ENCODE peak calls at places on chromosome 17, in four cellular contexts. A is pancreas, P is H7, H is PC-3. X is an unnamed sample. For H3K27me3, the result is how much of the 10 kb centered on the place peaks cover.

GRCh38 chr17:44522883-44523671 is 19.9 kb upstream of the GPATCH8 start:
- DNase-seq in H (peak), A (peak), P (peak), X (peak)

GRCh38 chr17:3528604-3529511 is 28.8 kb downstream of the TRPV3 start:
- DNase-seq in H (no peak), A (no peak), P (peak), X (no peak)

GRCh38 chr17:59793249-59793648 is 85.8 kb downstream of the VMP1 start:
- DNase-seq in A (no peak), H (no peak), P (no peak), X (no peak)

GRCh38 chr17:74192950-74193781 is 10.3 kb upstream of the RPL38 start:
- DNase-seq in A (peak), P (peak), H (peak), X (peak)

GRCh38 chr17:67353929-67354557 is 12.3 kb downstream of the PSMD12 start:
- DNase-seq in P (no peak), H (no peak), A (no peak), X (no peak)

GRCh38 chr17:4998027-4998665 is 396 bp downstream of the KIF1C start:
- DNase-seq in A (peak), H (no peak), P (peak), X (peak)

GRCh38 chr17:7060165-7060890 is 16.4 kb upstream of the SLC16A11 start:
- DNase-seq in H (peak), P (no peak), A (no peak), X (no peak)

GRCh38 chr17:66518108-66518507 is 215.7 kb downstream of the PRKCA start:
- DNase-seq in A (no peak), H (no peak), P (no peak), X (no peak)

GRCh38 chr17:63497708-63498483 is 21.0 kb downstream of the ACE start:
- DNase-seq in A (no peak), P (peak), H (peak), X (no peak)

GRCh38 chr17:78214706-78215061 is 631 bp downstream of the BIRC5 start:
- DNase-seq in A (no peak), P (no peak), H (no peak), X (no peak)

GRCh38 chr17:199195-199604 is 17.8 kb upstream of the DOC2B start:
- DNase-seq in H (no peak), A (no peak), P (peak), X (no peak)

GRCh38 chr17:80663783-80664206 is 119.2 kb downstream of the RPTOR start:
- DNase-seq in A (no peak), P (no peak), H (no peak), X (no peak)

GRCh38 chr17:3965123-3965800 is 1.0 kb upstream of the ATP2A3 start:
- DNase-seq in A (peak), P (peak), H (peak), X (peak)

GRCh38 chr17:78348055-78348745 is 11.7 kb downstream of the SOCS3 start:
- DNase-seq in H (no peak), P (no peak), A (no peak), X (no peak)

GRCh38 chr17:33499025-33499424 is 205.9 kb upstream of the ASIC2 start:
- DNase-seq in A (no peak), H (no peak), P (no peak), X (no peak)

GRCh38 chr17:34619687-34620217 is 40.4 kb downstream of the TMEM132E start:
- DNase-seq in P (no peak), H (no peak), A (no peak), X (no peak)

GRCh38 chr17:7509937-7510336 is 25.8 kb downstream of the POLR2A start:
- DNase-seq in H (no peak), P (no peak), A (no peak), X (no peak)

GRCh38 chr17:50596191-50597037 is 35.9 kb downstream of the CACNA1G start:
- DNase-seq in H (no peak), P (peak), A (no peak), X (peak)

GRCh38 chr17:57671546-57672204 is 73.4 kb downstream of the CCDC182 start:
- DNase-seq in P (peak), A (peak), H (peak), X (peak)

GRCh38 chr17:74713199-74713755 is 554 bp upstream of the CD300LF start:
- DNase-seq in H (no peak), A (no peak), P (no peak), X (no peak)

GRCh38 chr17:82170412-82170961 is 42.2 kb downstream of the CCDC57 start:
- DNase-seq in P (peak), H (no peak), A (peak), X (no peak)

GRCh38 chr17:77735341-77736206 is 222.9 kb upstream of the TNRC6C start:
- DNase-seq in H (no peak), A (no peak), P (peak), X (peak)

GRCh38 chr17:45675012-45675411 is 109.1 kb upstream of the CRHR1 start:
- DNase-seq in A (no peak), P (no peak), H (no peak), X (no peak)

GRCh38 chr17:82322526-82323453 is 5.4 kb upstream of the CD7 start:
- DNase-seq in H (no peak), A (no peak), P (no peak), X (no peak)

GRCh38 chr17:28338056-28338768 is 2.7 kb downstream of the TNFAIP1 start:
- DNase-seq in A (no peak), P (no peak), H (peak), X (no peak)

GRCh38 chr17:14886200-14886739 is 378.9 kb downstream of the PMP22 start:
- DNase-seq in P (peak), H (peak), A (no peak), X (no peak)

GRCh38 chr17:81676906-81677305 is 6.7 kb downstream of the ARL16 start:
- DNase-seq in H (no peak), A (no peak), P (peak), X (no peak)

GRCh38 chr17:2102931-2103398 is 48.1 kb downstream of the HIC1 start:
- DNase-seq in H (peak), P (no peak), A (no peak), X (no peak)

GRCh38 chr17:78142113-78142861 is 3.9 kb upstream of the C17orf99 start:
- DNase-seq in P (no peak), A (peak), H (peak), X (peak)

DNA sequence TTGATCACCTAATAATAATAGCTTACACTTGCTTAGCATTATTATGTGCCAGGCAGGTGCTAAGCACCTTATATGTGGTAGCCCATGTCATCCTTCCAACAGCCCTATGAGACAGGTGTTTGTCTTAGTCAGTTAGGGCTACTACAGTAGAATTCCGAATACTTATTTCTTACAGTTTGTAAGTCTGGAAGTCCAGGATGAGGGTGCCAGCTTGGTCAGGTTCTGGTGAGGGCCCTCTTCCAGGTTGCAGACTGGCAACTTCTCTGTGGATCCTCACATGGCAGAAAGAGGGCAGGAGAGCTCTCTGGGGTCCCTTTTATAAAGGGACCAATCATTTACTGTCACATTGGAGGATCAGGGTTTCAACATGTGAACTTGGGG is 19.6 kb upstream of the MYH10 start:
- DNase-seq in H (no peak), P (no peak), A (no peak), X (no peak)
- H3K27me3 ChIP-seq in H (under half), P (under half), A (under half), X (under half)

GRCh38 chr17:32264140-32264799 is 1.4 kb upstream of the RHBDL3 start:
- DNase-seq in P (peak), A (no peak), H (no peak), X (no peak)

GRCh38 chr17:32259596-32259995 is 6.0 kb upstream of the RHBDL3 start:
- DNase-seq in A (no peak), P (no peak), H (no peak), X (no peak)

GRCh38 chr17:32264823-32265191 is 825 bp upstream of the RHBDL3 start:
- DNase-seq in A (no peak), H (no peak), P (peak), X (no peak)

GRCh38 chr17:32261521-32261792 is 4.2 kb upstream of the RHBDL3 start:
- DNase-seq in A (no peak), H (no peak), P (no peak), X (no peak)

GRCh38 chr17:32261937-32262510 is 3.6 kb upstream of the RHBDL3 start:
- DNase-seq in P (peak), H (no peak), A (no peak), X (no peak)
- H3K27me3 ChIP-seq in P (under half), H (under half), A (under half), X (under half)

DNA sequence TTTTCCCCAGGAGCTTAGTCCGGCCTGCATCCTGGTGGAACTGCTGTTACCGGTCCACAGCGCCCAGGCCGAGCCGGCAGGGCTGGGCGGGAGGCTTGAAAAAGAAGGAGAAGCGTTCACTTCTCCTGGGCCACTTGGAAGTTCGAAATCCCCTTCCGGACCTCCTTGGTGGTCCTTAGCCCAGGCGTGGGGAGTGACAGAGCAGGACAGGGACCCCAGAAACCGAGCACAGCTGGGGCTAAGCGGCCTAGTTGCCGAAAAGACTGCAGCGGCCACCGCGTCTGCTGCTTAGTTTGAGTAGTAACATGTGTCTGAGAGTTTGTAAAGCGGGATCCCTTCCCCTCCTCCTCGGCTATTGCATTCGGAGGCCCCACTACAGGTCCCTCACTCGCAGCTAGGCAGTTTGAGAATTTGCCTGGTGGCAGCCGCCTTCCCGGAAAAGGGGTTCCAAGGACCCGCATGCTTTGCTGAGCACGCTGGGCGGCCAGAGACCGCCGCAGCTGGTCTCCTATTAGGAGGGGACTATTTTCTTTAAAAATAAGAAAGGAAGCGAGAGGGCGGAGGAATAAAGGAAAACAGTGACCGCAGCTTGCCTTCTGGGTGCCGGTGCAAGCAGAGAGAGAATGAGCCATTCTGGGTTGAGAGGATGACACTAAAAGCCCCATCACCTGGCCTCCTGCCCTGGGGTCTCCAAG is 980 bp upstream of the HOXB5 start:
- DNase-seq in P (peak), A (no peak), H (no peak), X (no peak)
- H3K27me3 ChIP-seq in P (half or more), A (under half), H (under half), X (under half)

GRCh38 chr17:48570325-48571023 is 7.7 kb downstream of the HOXB4 start:
- DNase-seq in H (no peak), A (no peak), P (peak), X (no peak)
- H3K27me3 ChIP-seq in H (under half), A (under half), P (half or more), X (under half)

DNA sequence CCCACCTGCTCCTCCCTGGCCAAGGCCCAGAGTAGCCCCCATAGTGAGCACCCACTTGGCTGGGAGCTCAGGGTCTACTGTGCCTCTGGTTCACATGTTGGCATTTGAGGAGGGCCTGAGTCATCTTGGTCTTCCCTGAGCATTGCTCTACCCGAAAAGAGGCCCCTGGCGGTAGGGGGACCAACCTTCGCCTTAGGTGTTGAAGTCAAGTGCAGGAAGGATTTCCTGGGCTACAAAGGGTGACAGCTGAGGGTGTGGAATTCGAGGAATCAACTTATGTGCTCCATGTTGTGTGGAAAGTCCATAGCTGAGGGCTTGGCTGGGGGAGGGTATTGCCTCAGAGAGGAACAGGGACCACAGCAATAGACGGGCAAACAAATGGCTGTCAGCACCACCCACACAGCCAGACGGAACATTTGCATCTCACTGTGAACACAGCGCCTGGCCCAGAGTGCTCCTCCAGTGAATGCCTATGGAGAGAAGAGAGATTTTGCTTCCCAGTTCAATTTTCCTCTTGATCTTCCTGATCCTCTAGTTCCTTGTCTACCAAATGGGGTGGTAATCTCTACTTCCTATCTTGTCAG is 35.6 kb upstream of the NGFR start:
- DNase-seq in P (peak), A (no peak), H (no peak), X (no peak)
- H3K27me3 ChIP-seq in P (under half), A (under half), H (half or more), X (under half)

DNA sequence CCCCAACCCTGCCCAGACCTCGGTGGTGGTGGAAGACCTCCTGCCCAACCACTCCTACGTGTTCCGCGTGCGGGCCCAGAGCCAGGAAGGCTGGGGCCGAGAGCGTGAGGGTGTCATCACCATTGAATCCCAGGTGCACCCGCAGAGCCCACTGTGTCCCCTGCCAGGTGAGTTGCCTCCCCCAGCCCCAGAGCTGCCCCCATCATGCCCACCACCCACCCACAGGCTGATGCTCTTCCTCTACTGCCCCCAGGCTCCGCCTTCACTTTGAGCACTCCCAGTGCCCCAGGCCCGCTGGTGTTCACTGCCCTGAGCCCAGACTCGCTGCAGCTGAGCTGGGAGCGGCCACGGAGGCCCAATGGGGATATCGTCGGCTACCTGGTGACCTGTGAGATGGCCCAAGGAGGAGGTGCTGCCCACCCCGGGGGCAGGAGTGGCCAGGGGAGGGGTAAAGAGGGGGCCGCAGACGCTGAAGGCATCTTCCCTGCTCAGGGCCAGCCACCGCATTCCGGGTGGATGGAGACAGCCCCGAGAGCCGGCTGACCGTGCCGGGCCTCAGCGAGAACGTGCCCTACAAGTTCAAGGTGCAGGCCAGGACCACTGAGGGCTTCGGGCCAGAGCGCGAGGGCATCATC is 8.4 kb downstream of the GALK1 start:
- DNase-seq in P (peak), A (no peak), H (no peak), X (no peak)
- H3K27me3 ChIP-seq in P (under half), A (under half), H (under half), X (under half)

X was measured in colonic mucosa.